ENCODE peak calls at places on chromosome 11, in eight cellular contexts. One of them, this sample, is unnamed.

GRCh38 chr11:123216249-123216648 is 21.2 kb upstream of the CLMP start:
- DNase-seq in vagina: no peak
- DNase-seq in HepG2: no peak
- DNase-seq in sigmoid colon: no peak
- DNase-seq in GM12878: no peak
- DNase-seq in GM23338: peak; percentile 89
- DNase-seq in suprapubic skin: no peak
- DNase-seq in HCT116: no peak
- DNase-seq in this sample: no peak

GRCh38 chr11:118291453-118291852 is 13.1 kb upstream of the CD3E start:
- DNase-seq in vagina: no peak
- DNase-seq in HepG2: no peak
- DNase-seq in sigmoid colon: no peak
- DNase-seq in GM12878: no peak
- DNase-seq in GM23338: no peak
- DNase-seq in suprapubic skin: no peak
- DNase-seq in HCT116: no peak
- DNase-seq in this sample: no peak

GRCh38 chr11:47980907-47981621 is 705 bp downstream of the PTPRJ start:
- DNase-seq in vagina: no peak
- DNase-seq in HepG2: no peak
- DNase-seq in sigmoid colon: peak; percentile 67
- DNase-seq in GM12878: no peak
- DNase-seq in GM23338: peak; percentile 83
- DNase-seq in suprapubic skin: no peak
- DNase-seq in HCT116: no peak
- DNase-seq in this sample: no peak

GRCh38 chr11:36035454-36035853 is 91.6 kb downstream of the LDLRAD3 start:
- DNase-seq in vagina: no peak
- DNase-seq in HepG2: no peak
- DNase-seq in sigmoid colon: no peak
- DNase-seq in GM12878: no peak
- DNase-seq in GM23338: no peak
- DNase-seq in suprapubic skin: no peak
- DNase-seq in HCT116: no peak
- DNase-seq in this sample: no peak

GRCh38 chr11:617912-618682 is 2.3 kb upstream of the IRF7 start:
- DNase-seq in vagina: no peak
- DNase-seq in HepG2: no peak
- DNase-seq in sigmoid colon: peak; percentile 63
- DNase-seq in GM12878: no peak
- DNase-seq in GM23338: no peak
- DNase-seq in suprapubic skin: no peak
- DNase-seq in HCT116: no peak
- DNase-seq in this sample: no peak

GRCh38 chr11:77619576-77620198 is 17.9 kb downstream of the CLNS1A start:
- DNase-seq in vagina: no peak
- DNase-seq in HepG2: peak; percentile 50
- DNase-seq in sigmoid colon: no peak
- DNase-seq in GM12878: peak; percentile 28
- DNase-seq in GM23338: peak; percentile 92
- DNase-seq in suprapubic skin: no peak
- DNase-seq in HCT116: peak; percentile 44
- DNase-seq in this sample: no peak

GRCh38 chr11:57340228-57340627 is 2.1 kb downstream of the P2RX3 start:
- DNase-seq in vagina: no peak
- DNase-seq in HepG2: no peak
- DNase-seq in sigmoid colon: no peak
- DNase-seq in GM12878: no peak
- DNase-seq in GM23338: peak; percentile 64
- DNase-seq in suprapubic skin: no peak
- DNase-seq in HCT116: no peak
- DNase-seq in this sample: no peak

GRCh38 chr11:12845739-12846358 is 163.3 kb upstream of the RASSF10 start:
- DNase-seq in vagina: no peak
- DNase-seq in HepG2: peak; percentile 98
- DNase-seq in sigmoid colon: peak; percentile 79
- DNase-seq in GM12878: no peak
- DNase-seq in GM23338: peak; percentile 59
- DNase-seq in suprapubic skin: no peak
- DNase-seq in HCT116: no peak
- DNase-seq in this sample: no peak

GRCh38 chr11:15489281-15489680 is 374.6 kb downstream of the INSC start:
- DNase-seq in vagina: no peak
- DNase-seq in HepG2: no peak
- DNase-seq in sigmoid colon: no peak
- DNase-seq in GM12878: no peak
- DNase-seq in GM23338: no peak
- DNase-seq in suprapubic skin: no peak
- DNase-seq in HCT116: no peak
- DNase-seq in this sample: no peak

GRCh38 chr11:130051077-130051476 is 18.6 kb upstream of the APLP2 start:
- DNase-seq in vagina: no peak
- DNase-seq in HepG2: no peak
- DNase-seq in sigmoid colon: no peak
- DNase-seq in GM12878: no peak
- DNase-seq in GM23338: no peak
- DNase-seq in suprapubic skin: no peak
- DNase-seq in HCT116: no peak
- DNase-seq in this sample: no peak

GRCh38 chr11:74754507-74755255 is 6.0 kb downstream of the RNF169 start:
- DNase-seq in vagina: no peak
- DNase-seq in HepG2: no peak
- DNase-seq in sigmoid colon: no peak
- DNase-seq in GM12878: peak; percentile 20
- DNase-seq in GM23338: no peak
- DNase-seq in suprapubic skin: no peak
- DNase-seq in HCT116: no peak
- DNase-seq in this sample: no peak
- TF ChIP-seq POLR2AphosphoS5 in vagina: peak; percentile 43
- TF ChIP-seq POLR2AphosphoS5 in HepG2: no peak
- TF ChIP-seq POLR2AphosphoS5 in sigmoid colon: no peak
- TF ChIP-seq POLR2AphosphoS5 in GM12878: no peak
- TF ChIP-seq POLR2AphosphoS5 in GM23338: no peak
- TF ChIP-seq POLR2AphosphoS5 in suprapubic skin: no peak
- TF ChIP-seq POLR2AphosphoS5 in HCT116: no peak
- TF ChIP-seq POLR2AphosphoS5 in this sample: no peak

GRCh38 chr11:60783141-60783484 is 2.0 kb upstream of the MS4A10 start:
- DNase-seq in vagina: no peak
- DNase-seq in HepG2: no peak
- DNase-seq in sigmoid colon: no peak
- DNase-seq in GM12878: no peak
- DNase-seq in GM23338: no peak
- DNase-seq in suprapubic skin: no peak
- DNase-seq in HCT116: no peak
- DNase-seq in this sample: no peak
- TF ChIP-seq CTCF in vagina: no peak
- TF ChIP-seq CTCF in HepG2: no peak
- TF ChIP-seq CTCF in sigmoid colon: no peak
- TF ChIP-seq CTCF in GM12878: no peak
- TF ChIP-seq CTCF in GM23338: no peak
- TF ChIP-seq CTCF in suprapubic skin: no peak
- TF ChIP-seq CTCF in HCT116: no peak
- TF ChIP-seq CTCF in this sample: no peak

GRCh38 chr11:19372381-19372780 is 131.6 kb upstream of the E2F8 start:
- DNase-seq in vagina: no peak
- DNase-seq in HepG2: no peak
- DNase-seq in sigmoid colon: no peak
- DNase-seq in GM12878: no peak
- DNase-seq in GM23338: no peak
- DNase-seq in suprapubic skin: no peak
- DNase-seq in HCT116: no peak
- DNase-seq in this sample: no peak
- H3K4me1 ChIP-seq in vagina: peaks cover 14% of the 10 kb centered on the region
- H3K4me1 ChIP-seq in HepG2: no peaks in the 10 kb centered on the region
- H3K4me1 ChIP-seq in sigmoid colon: no peaks in the 10 kb centered on the region
- H3K4me1 ChIP-seq in GM12878: no peaks in the 10 kb centered on the region
- H3K4me1 ChIP-seq in GM23338: no peaks in the 10 kb centered on the region
- H3K4me1 ChIP-seq in suprapubic skin: peaks cover 44% of the 10 kb centered on the region
- H3K4me1 ChIP-seq in HCT116: no peaks in the 10 kb centered on the region
- H3K4me1 ChIP-seq in this sample: no peaks in the 10 kb centered on the region

GRCh38 chr11:64223001-64223651 is 2.9 kb downstream of the TRPT1 start:
- DNase-seq in vagina: no peak
- DNase-seq in HepG2: no peak
- DNase-seq in sigmoid colon: peak; percentile 63
- DNase-seq in GM12878: no peak
- DNase-seq in GM23338: no peak
- DNase-seq in suprapubic skin: no peak
- DNase-seq in HCT116: no peak
- DNase-seq in this sample: no peak
- TF ChIP-seq POLR2AphosphoS5 in vagina: no peak
- TF ChIP-seq POLR2AphosphoS5 in HepG2: no peak
- TF ChIP-seq POLR2AphosphoS5 in sigmoid colon: no peak
- TF ChIP-seq POLR2AphosphoS5 in GM12878: no peak
- TF ChIP-seq POLR2AphosphoS5 in GM23338: no peak
- TF ChIP-seq POLR2AphosphoS5 in suprapubic skin: no peak
- TF ChIP-seq POLR2AphosphoS5 in HCT116: no peak
- TF ChIP-seq POLR2AphosphoS5 in this sample: no peak

DNA sequence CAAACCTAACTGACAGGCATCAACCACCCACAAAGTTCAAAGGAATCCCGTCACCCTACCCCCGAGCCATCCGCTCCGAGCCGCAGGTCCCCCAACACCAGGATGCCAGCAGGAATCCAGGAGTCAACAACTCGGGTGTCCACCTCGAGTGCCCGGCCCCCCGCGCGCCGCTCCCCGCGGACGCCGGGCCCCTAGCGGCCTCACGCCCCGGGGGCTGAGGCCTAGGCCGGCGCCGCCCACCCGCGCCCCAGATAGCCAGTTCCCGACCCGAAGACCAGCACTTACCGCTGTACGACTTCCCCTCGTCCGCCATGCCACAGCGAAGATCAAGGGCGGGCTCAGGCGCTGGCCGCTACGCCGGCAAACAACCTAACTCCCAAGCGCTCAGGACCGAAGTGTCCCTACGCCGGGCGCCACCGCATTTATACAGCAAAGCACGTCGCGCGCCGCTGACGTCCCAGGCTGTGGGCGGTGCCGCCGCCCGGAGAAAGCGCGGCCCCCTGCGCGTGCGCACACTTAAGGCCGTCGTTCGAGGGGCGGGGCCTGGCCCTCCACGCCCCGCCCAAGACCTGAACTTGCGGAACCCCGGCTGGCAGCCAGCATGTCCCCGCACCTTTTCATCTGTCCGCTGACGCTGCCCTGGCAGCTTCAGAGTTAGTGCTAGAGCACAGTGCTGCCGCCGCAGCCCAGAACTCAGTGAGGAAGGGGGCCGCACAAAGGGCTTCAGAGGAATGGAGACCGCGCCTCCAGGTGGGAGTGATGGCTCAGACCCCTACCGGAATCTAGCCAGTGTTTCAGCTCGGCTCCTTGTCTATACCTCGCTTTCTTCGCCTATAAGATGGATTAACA is at the start of gene NXF1:
- DNase-seq in vagina: no peak
- DNase-seq in HepG2: peak; percentile 85
- DNase-seq in sigmoid colon: peak; percentile 97
- DNase-seq in GM12878: peak; percentile 80
- DNase-seq in GM23338: peak; percentile 96
- DNase-seq in suprapubic skin: peak; percentile 98
- DNase-seq in HCT116: peak; percentile 90
- DNase-seq in this sample: peak; percentile 96
- TF ChIP-seq CTCF in vagina: no peak
- TF ChIP-seq CTCF in HepG2: no peak
- TF ChIP-seq CTCF in sigmoid colon: no peak
- TF ChIP-seq CTCF in GM12878: no peak
- TF ChIP-seq CTCF in GM23338: no peak
- TF ChIP-seq CTCF in suprapubic skin: no peak
- TF ChIP-seq CTCF in HCT116: no peak
- TF ChIP-seq CTCF in this sample: peak; percentile 10